ENCODE peak calls at places on chromosomes 12 and 14, in eight cellular contexts. V is stimulated activated CD4-positive, alpha-beta T cell treated with anti-CD3 and anti-CD28 coated beads, Interleukin-1b, Interleukin-23, amount 100 ng/mL, for 24 hours; A is keratinocyte; K is dermis microvascular lymphatic vessel endothelial cell; J is upper lobe of left lung; X is CD8-positive, alpha-beta T cell; Q is activated CD4-positive, CD25-positive, alpha-beta regulatory T cell; Z is lung microvascular endothelial cell. W is an unnamed sample.

GRCh38 chr14:65286443-65286842 is 126.1 kb upstream of the FUT8 start:
- DNase-seq in V (no peak), A (no peak), K (no peak), J (no peak), X (no peak), Q (no peak), Z (no peak), W (no peak)

GRCh38 chr14:97994020-97994531 is 1196.9 kb downstream of the VRK1 start:
- DNase-seq in V (no peak), A (no peak), K (no peak), J (no peak), X (peak; percentile 7), Q (no peak), Z (no peak), W (no peak)

GRCh38 chr14:53537421-53538315 is 384.5 kb upstream of the DDHD1 start:
- DNase-seq in V (no peak), A (no peak), K (no peak), J (no peak), X (no peak), Q (no peak), Z (no peak), W (no peak)

GRCh38 chr14:70665448-70666363 is 24.0 kb downstream of the TTC9 start:
- DNase-seq in V (no peak), A (no peak), K (no peak), J (no peak), X (no peak), Q (no peak), Z (no peak), W (peak; percentile 84)

GRCh38 chr14:100037351-100037750 is 27.9 kb upstream of the EVL start:
- DNase-seq in V (no peak), A (no peak), K (peak; percentile 15), J (no peak), X (no peak), Q (no peak), Z (peak; percentile 42), W (no peak)

GRCh38 chr14:74841230-74842207 is 34.4 kb downstream of the PROX2 start:
- DNase-seq in V (peak; percentile 4), A (no peak), K (no peak), J (no peak), X (no peak), Q (no peak), Z (no peak), W (no peak)

GRCh38 chr12:116959198-116959460 is 48.4 kb downstream of the FBXW8 start:
- DNase-seq in V (no peak), A (no peak), K (no peak), J (no peak), X (no peak), Q (no peak), Z (no peak), W (no peak)

GRCh38 chr14:75323571-75323970 is 44.9 kb downstream of the FOS start:
- DNase-seq in V (no peak), A (no peak), K (no peak), J (no peak), X (no peak), Q (no peak), Z (no peak), W (no peak)

GRCh38 chr12:12126551-12126950 is 55.8 kb downstream of the BCL2L14 start:
- DNase-seq in V (no peak), A (peak; percentile 62), K (no peak), J (no peak), X (no peak), Q (no peak), Z (no peak), W (no peak)

GRCh38 chr14:61872452-61872851 is 110.2 kb downstream of the SNAPC1 start:
- DNase-seq in V (no peak), A (no peak), K (no peak), J (no peak), X (no peak), Q (no peak), Z (no peak), W (no peak)

GRCh38 chr12:82505150-82505549 is 146.8 kb downstream of the METTL25 start:
- DNase-seq in V (no peak), A (no peak), K (no peak), J (no peak), X (no peak), Q (no peak), Z (no peak), W (no peak)

GRCh38 chr12:75818863-75819262 is 212.7 kb downstream of the PHLDA1 start:
- DNase-seq in V (no peak), A (no peak), K (no peak), J (no peak), X (no peak), Q (no peak), Z (no peak), W (no peak)

GRCh38 chr14:99561827-99562226 is 42.2 kb downstream of the CCDC85C start:
- DNase-seq in V (no peak), A (no peak), K (no peak), J (no peak), X (no peak), Q (no peak), Z (no peak), W (no peak)

GRCh38 chr12:1692895-1693294 is 2.0 kb downstream of the ADIPOR2 start:
- DNase-seq in V (no peak), A (no peak), K (no peak), J (no peak), X (no peak), Q (no peak), Z (no peak), W (no peak)

GRCh38 chr12:131197490-131197889 is 243.8 kb downstream of the ADGRD1 start:
- DNase-seq in V (no peak), A (no peak), K (no peak), J (no peak), X (no peak), Q (no peak), Z (no peak), W (no peak)

GRCh38 chr12:15854916-15855315 is 27.3 kb upstream of the STRAP start:
- DNase-seq in V (no peak), A (no peak), K (no peak), J (no peak), X (no peak), Q (no peak), Z (no peak), W (no peak)

GRCh38 chr12:68792952-68793351 is 15.0 kb upstream of the MDM2 start:
- DNase-seq in V (no peak), A (no peak), K (peak; percentile 63), J (no peak), X (no peak), Q (no peak), Z (peak; percentile 59), W (peak; percentile 17)

GRCh38 chr12:131552167-131552863 is 158.6 kb upstream of the SFSWAP start:
- DNase-seq in V (no peak), A (no peak), K (no peak), J (no peak), X (no peak), Q (no peak), Z (no peak), W (no peak)

GRCh38 chr12:8852119-8852518 is 29.7 kb downstream of the A2ML1 start:
- DNase-seq in V (no peak), A (no peak), K (no peak), J (no peak), X (no peak), Q (no peak), Z (no peak), W (no peak)

GRCh38 chr12:94706250-94706661 is 55.9 kb upstream of the TMCC3 start:
- DNase-seq in V (no peak), A (peak; percentile 55), K (no peak), J (no peak), X (no peak), Q (no peak), Z (peak; percentile 12), W (no peak)

GRCh38 chr12:13004368-13004767 is 4.3 kb upstream of the HEBP1 start:
- DNase-seq in V (no peak), A (no peak), K (no peak), J (no peak), X (no peak), Q (no peak), Z (no peak), W (no peak)

GRCh38 chr12:115337693-115338543 is 653.9 kb upstream of the TBX3 start:
- DNase-seq in V (no peak), A (no peak), K (peak; percentile 14), J (no peak), X (no peak), Q (no peak), Z (peak; percentile 94), W (no peak)

GRCh38 chr12:116539361-116539771 is 19.8 kb upstream of the MAP1LC3B2 start:
- DNase-seq in V (no peak), A (no peak), K (peak; percentile 82), J (no peak), X (no peak), Q (no peak), Z (peak; percentile 72), W (no peak)

GRCh38 chr12:51821423-51822260 is 26.9 kb downstream of the FIGNL2 start:
- DNase-seq in V (no peak), A (no peak), K (no peak), J (peak; percentile 89), X (peak; percentile 35), Q (peak; percentile 21), Z (no peak), W (no peak)

GRCh38 chr12:91885851-91886250 is 259.8 kb downstream of the BTG1 start:
- DNase-seq in V (no peak), A (no peak), K (peak; percentile 33), J (no peak), X (no peak), Q (no peak), Z (no peak), W (no peak)

GRCh38 chr12:26226629-26227375 is 31.4 kb downstream of the SSPN start:
- DNase-seq in V (no peak), A (no peak), K (peak; percentile 34), J (peak; percentile 88), X (no peak), Q (no peak), Z (peak; percentile 41), W (no peak)

GRCh38 chr14:64337901-64338615 is 43.9 kb upstream of the ESR2 start:
- DNase-seq in V (peak; percentile 21), A (no peak), K (peak; percentile 62), J (peak; percentile 94), X (no peak), Q (no peak), Z (peak; percentile 70), W (peak; percentile 31)

GRCh38 chr12:85357609-85358008 is 77.6 kb downstream of the ALX1 start:
- DNase-seq in V (no peak), A (no peak), K (no peak), J (no peak), X (no peak), Q (no peak), Z (no peak), W (no peak)

GRCh38 chr12:125340791-125341190 is 275.6 kb downstream of the AACS start:
- DNase-seq in V (no peak), A (no peak), K (peak; percentile 52), J (no peak), X (no peak), Q (no peak), Z (peak; percentile 72), W (no peak)

W was measured in HS-27A.